ENCODE peak calls at places on chromosome 20, in six cellular contexts. W is stimulated activated CD8-positive, alpha-beta memory T cell treated with anti-CD3 and anti-CD28 coated beads, Interleukin-4, amount 100 ng/mL, for 1 hour; H is GM19239; J is activated CD4-positive, alpha-beta T cell treated with anti-CD3 and anti-CD28 coated beads for 1 hour; O is Daoy; S is pancreas. Z is an unnamed sample.

GRCh38 chr20:52231230-52231746 is 39.7 kb upstream of the ZFP64 start:
- DNase-seq in O (no peak), S (no peak), H (no peak), W (no peak), J (no peak), Z (no peak)

GRCh38 chr20:32959351-32960221 is 44.6 kb downstream of the SUN5 start:
- DNase-seq in J (no peak), H (no peak), S (no peak), O (no peak), W (no peak), Z (no peak)

GRCh38 chr20:15446373-15446772 is 1109.0 kb upstream of the FLRT3 start:
- DNase-seq in H (no peak), O (no peak), S (peak; percentile 18), J (no peak), W (no peak), Z (no peak)

GRCh38 chr20:54284928-54285704 is 77.2 kb downstream of the PFDN4 start:
- DNase-seq in J (no peak), O (peak; percentile 20), W (no peak), H (no peak), S (no peak), Z (peak; percentile 57)

GRCh38 chr20:35192071-35192872 is 20.4 kb downstream of the PROCR start:
- DNase-seq in W (no peak), O (no peak), S (no peak), J (no peak), H (no peak), Z (no peak)

GRCh38 chr20:46709055-46709458 is 392 bp upstream of the SLC2A10 start:
- DNase-seq in J (no peak), O (no peak), W (no peak), H (no peak), S (no peak), Z (no peak)

GRCh38 chr20:41654292-41654691 is 36.1 kb upstream of the CHD6 start:
- DNase-seq in O (no peak), J (no peak), W (no peak), H (no peak), S (no peak), Z (no peak)

GRCh38 chr20:41048475-41049242 is 20.0 kb downstream of the TOP1 start:
- DNase-seq in S (no peak), W (no peak), O (peak; percentile 20), H (no peak), J (no peak), Z (no peak)

GRCh38 chr20:9535457-9535856 is 21.1 kb downstream of the LAMP5 start:
- DNase-seq in S (no peak), H (no peak), J (no peak), W (no peak), O (no peak), Z (no peak)

GRCh38 chr20:50380697-50381040 is 129.5 kb upstream of the PTPN1 start:
- DNase-seq in J (no peak), S (no peak), H (no peak), W (no peak), O (peak; percentile 50), Z (no peak)

GRCh38 chr20:20367681-20368413 is at the start of gene INSM1:
- DNase-seq in H (peak; percentile 46), O (no peak), S (no peak), J (no peak), W (no peak), Z (no peak)

GRCh38 chr20:31570021-31570463 is 35.0 kb upstream of the ID1 start:
- DNase-seq in J (no peak), O (peak; percentile 34), S (no peak), H (no peak), W (no peak), Z (no peak)

GRCh38 chr20:35601021-35601973 is 14.3 kb upstream of the SPAG4 start:
- DNase-seq in O (peak; percentile 73), S (peak; percentile 72), W (peak; percentile 36), J (peak; percentile 71), H (peak; percentile 70), Z (peak; percentile 57)

GRCh38 chr20:20593447-20594170 is 118.8 kb downstream of the RALGAPA2 start:
- DNase-seq in O (peak; percentile 12), J (no peak), S (no peak), W (no peak), H (peak; percentile 16), Z (peak; percentile 28)

GRCh38 chr20:63402178-63402859 is 41.2 kb upstream of the CHRNA4 start:
- DNase-seq in S (no peak), H (no peak), J (no peak), W (no peak), O (no peak), Z (no peak)

GRCh38 chr20:24830649-24831048 is 118.4 kb upstream of the CST7 start:
- DNase-seq in J (no peak), H (no peak), W (no peak), S (no peak), O (no peak), Z (no peak)

GRCh38 chr20:57264151-57264792 is 2.2 kb downstream of the BMP7 start:
- DNase-seq in W (no peak), S (peak; percentile 30), O (peak; percentile 25), H (no peak), J (no peak), Z (no peak)

GRCh38 chr20:4289875-4290274 is 274.5 kb upstream of the RNF24 start:
- DNase-seq in S (no peak), O (no peak), J (no peak), W (no peak), H (no peak), Z (no peak)

GRCh38 chr20:50794181-50794845 is 548 bp upstream of the BCAS4 start:
- DNase-seq in O (no peak), H (no peak), W (no peak), S (peak; percentile 75), J (no peak), Z (no peak)

GRCh38 chr20:23027721-23028120 is 7.4 kb upstream of the SSTR4 start:
- DNase-seq in H (no peak), O (no peak), W (no peak), J (no peak), S (no peak), Z (no peak)

GRCh38 chr20:14288341-14289330 is 48.8 kb downstream of the FLRT3 start:
- DNase-seq in O (peak; percentile 5), H (no peak), J (no peak), W (no peak), S (no peak), Z (peak; percentile 25)

GRCh38 chr20:39853664-39854063 is 835.4 kb downstream of the MAFB start:
- DNase-seq in S (no peak), W (no peak), H (peak; percentile 18), J (no peak), O (peak; percentile 53), Z (peak; percentile 89)

GRCh38 chr20:25407311-25408169 is at the start of gene GINS1:
- DNase-seq in W (peak; percentile 39), O (peak; percentile 92), H (peak; percentile 69), J (peak; percentile 61), S (peak; percentile 80), Z (peak; percentile 81)

Z was measured in astrocyte.